ENCODE peak calls at places on chromosome 9, in ten cellular contexts. P, B, G, A, S, L, W, O, D and K are unnamed samples.

GRCh38 chr9:104745852-104746251 is 1.6 kb upstream of the NIPSNAP3A start:
- DNase-seq in D (no peak), P (no peak), O (no peak), G (no peak), W (no peak), A (no peak), L (no peak), B (no peak), S (no peak), K (no peak)

GRCh38 chr9:110278080-110278707 is 21.9 kb upstream of the TXN start:
- DNase-seq in S (no peak), L (no peak), P (peak), W (no peak), O (no peak), A (no peak), G (no peak), B (no peak), D (no peak), K (no peak)

GRCh38 chr9:116008278-116008677 is 145.3 kb upstream of the PAPPA start:
- DNase-seq in A (no peak), B (no peak), D (no peak), W (no peak), S (no peak), P (no peak), O (no peak), L (peak), G (no peak), K (no peak)

GRCh38 chr9:127022913-127023665 is 99.3 kb downstream of the ANGPTL2 start:
- DNase-seq in W (no peak), P (no peak), A (no peak), O (no peak), S (no peak), B (no peak), D (peak), G (no peak), L (no peak), K (no peak)

GRCh38 chr9:89023788-89024187 is 32.5 kb downstream of the S1PR3 start:
- DNase-seq in B (no peak), P (peak), G (no peak), S (no peak), W (no peak), D (no peak), L (no peak), O (no peak), A (no peak), K (no peak)

GRCh38 chr9:9719373-9720112 is 893.3 kb downstream of the PTPRD start:
- DNase-seq in G (no peak), D (no peak), A (no peak), S (no peak), P (no peak), B (no peak), L (no peak), O (no peak), W (no peak), K (no peak)

GRCh38 chr9:2271426-2271825 is 256.3 kb downstream of the SMARCA2 start:
- DNase-seq in G (no peak), P (peak), B (no peak), W (no peak), L (peak), O (no peak), D (peak), A (no peak), S (peak), K (no peak)

GRCh38 chr9:33619666-33620404 is 95.8 kb downstream of the ANKRD18B start:
- DNase-seq in W (no peak), L (peak), O (peak), D (no peak), P (peak), A (peak), S (peak), B (no peak), G (no peak), K (no peak)

GRCh38 chr9:136304981-136305380 is 1.1 kb upstream of the CCDC187 start:
- DNase-seq in A (no peak), B (no peak), P (no peak), G (no peak), O (no peak), S (no peak), D (no peak), W (no peak), L (no peak), K (no peak)

GRCh38 chr9:94921072-94921471 is 194.6 kb downstream of the AOPEP start:
- DNase-seq in W (no peak), A (peak), L (no peak), O (no peak), D (no peak), G (no peak), B (no peak), P (peak), S (no peak), K (no peak)